ENCODE peak calls at places on chromosomes 5 and 9, in nine cellular contexts. T is MM.1S, O is GM23248, V is SK-N-SH, B is HCT116, Y is hepatocyte, A is PC-3, G is GM23338, D is neural progenitor cell. I is an unnamed sample.

GRCh38 chr5:28648108-28648507 is 1609.7 kb upstream of the CDH9 start:
- DNase-seq in A (peak; percentile 59), O (no peak), B (no peak), V (peak; percentile 1), Y (no peak), T (peak; percentile 27), G (peak; percentile 72), D (peak; percentile 24), I (no peak)

GRCh38 chr5:175842947-175843793 is 28.2 kb upstream of the CPLX2 start:
- DNase-seq in B (no peak), D (peak; percentile 65), A (peak; percentile 73), V (peak; percentile 76), O (peak; percentile 84), G (no peak), T (no peak), Y (peak; percentile 73), I (no peak)

GRCh38 chr5:59021837-59022514 is 439.1 kb downstream of the RAB3C start:
- DNase-seq in O (no peak), A (peak; percentile 68), V (no peak), B (no peak), G (no peak), Y (no peak), D (no peak), T (no peak), I (no peak)

GRCh38 chr9:112174223-112174964 is 703 bp downstream of the SUSD1 start:
- DNase-seq in A (peak; percentile 73), G (peak; percentile 45), D (peak; percentile 50), V (peak; percentile 92), T (peak; percentile 70), Y (peak; percentile 87), B (no peak), O (peak; percentile 79), I (no peak)

GRCh38 chr9:133869674-133870419 is 122.3 kb downstream of the VAV2 start:
- DNase-seq in Y (peak; percentile 52), B (no peak), V (peak; percentile 92), G (no peak), A (no peak), O (no peak), T (no peak), D (no peak), I (no peak)

GRCh38 chr9:16184964-16185646 is 632.3 kb downstream of the CCDC171 start:
- DNase-seq in B (no peak), O (peak; percentile 10), T (no peak), A (no peak), G (no peak), Y (no peak), D (no peak), V (no peak), I (no peak)

GRCh38 chr5:1808466-1808865 is 7.3 kb downstream of the NDUFS6 start:
- DNase-seq in Y (no peak), D (no peak), O (peak; percentile 19), B (no peak), V (no peak), T (no peak), G (no peak), A (no peak), I (no peak)

GRCh38 chr5:1187234-1187949 is 14.0 kb upstream of the SLC6A19 start:
- DNase-seq in D (no peak), B (no peak), Y (no peak), V (no peak), G (no peak), O (no peak), T (no peak), A (no peak), I (no peak)

GRCh38 chr9:22100626-22101025 is 91.5 kb upstream of the CDKN2B start:
- DNase-seq in O (no peak), A (no peak), D (peak; percentile 21), V (no peak), G (peak; percentile 60), T (no peak), Y (no peak), B (peak; percentile 32), I (peak; percentile 9)

GRCh38 chr5:122458278-122458872 is 146.3 kb downstream of the SNCAIP start:
- DNase-seq in D (peak; percentile 49), Y (peak; percentile 52), B (peak; percentile 21), G (peak; percentile 72), V (peak; percentile 25), A (peak; percentile 34), O (peak; percentile 49), T (peak; percentile 31), I (peak; percentile 25)

GRCh38 chr9:125141251-125141650 is 2.1 kb downstream of the SCAI start:
- DNase-seq in Y (no peak), T (no peak), D (no peak), G (no peak), O (peak; percentile 62), A (no peak), V (no peak), B (no peak), I (no peak)

GRCh38 chr5:154485092-154485491 is 7.1 kb upstream of the HAND1 start:
- DNase-seq in B (no peak), Y (no peak), A (no peak), O (no peak), T (no peak), D (peak; percentile 18), G (peak; percentile 58), V (no peak), I (no peak)

GRCh38 chr5:115930630-115931337 is 31.5 kb upstream of the LVRN start:
- DNase-seq in G (peak; percentile 54), V (no peak), A (no peak), B (no peak), O (no peak), T (no peak), Y (no peak), D (no peak), I (no peak)

GRCh38 chr9:17402309-17402708 is 176.6 kb upstream of the SH3GL2 start:
- DNase-seq in A (peak; percentile 30), Y (no peak), G (peak; percentile 77), O (peak; percentile 36), T (peak; percentile 7), B (no peak), D (peak; percentile 60), V (no peak), I (no peak)

GRCh38 chr5:322942-323879 is 1.7 kb downstream of the AHRR start:
- DNase-seq in G (peak; percentile 59), V (no peak), D (no peak), A (no peak), B (no peak), Y (no peak), O (peak; percentile 24), T (no peak), I (no peak)

GRCh38 chr5:84436866-84437265 is 52.2 kb upstream of the EDIL3 start:
- DNase-seq in O (peak; percentile 23), A (peak; percentile 5), Y (no peak), T (no peak), G (no peak), V (no peak), D (no peak), B (no peak), I (no peak)

GRCh38 chr5:103562453-103563157 is at the start of gene NUDT12:
- DNase-seq in T (peak; percentile 35), B (peak; percentile 69), O (peak; percentile 85), V (peak; percentile 89), A (peak; percentile 86), G (peak; percentile 85), Y (peak; percentile 83), D (peak; percentile 86), I (no peak)

GRCh38 chr5:136011427-136012001 is 17.3 kb upstream of the TGFBI start:
- DNase-seq in A (peak; percentile 89), Y (peak; percentile 45), G (no peak), O (peak; percentile 94), T (no peak), V (no peak), D (no peak), B (peak; percentile 16), I (no peak)
- TF ChIP-seq EZH2phosphoT487 in A (no peak), Y (no peak), G (no peak), O (no peak), T (no peak), V (no peak), D (no peak), B (no peak), I (no peak)

DNA sequence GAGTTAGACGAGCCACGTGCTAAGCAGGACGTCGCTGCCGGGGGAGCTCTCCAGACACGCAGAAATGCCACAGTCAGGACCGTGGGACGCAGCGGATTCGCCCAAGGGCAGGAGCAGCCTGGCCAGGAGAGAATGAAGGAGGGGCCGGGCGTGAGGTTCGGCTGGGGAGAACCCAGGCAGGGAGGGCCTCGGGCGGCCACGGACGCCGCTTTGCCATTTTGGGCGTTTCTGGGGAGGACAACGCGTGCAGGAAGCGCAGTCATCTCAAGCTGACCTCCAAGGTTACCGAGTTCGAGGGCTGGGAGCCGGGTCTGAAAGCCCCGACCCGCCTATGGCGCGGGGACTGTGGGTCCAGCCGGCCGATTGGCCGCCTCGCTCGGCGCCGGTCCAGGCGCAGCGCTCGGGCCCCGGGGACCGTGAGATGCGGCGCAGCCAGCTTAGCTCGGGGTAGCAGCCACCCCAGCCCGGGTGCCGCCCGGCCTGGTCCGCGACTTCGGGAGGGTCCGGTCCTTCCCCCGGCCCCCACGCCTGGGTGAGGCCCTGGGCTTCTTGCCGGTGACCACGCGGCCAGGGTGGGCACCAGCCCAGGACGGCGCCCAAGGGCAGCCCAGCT is 761 bp upstream of the MAN1B1 start:
- DNase-seq in G (peak; percentile 46), B (no peak), O (peak; percentile 74), A (peak; percentile 44), D (peak; percentile 53), V (peak; percentile 69), Y (peak; percentile 55), T (peak; percentile 23), I (peak; percentile 33)
- H3K27ac ChIP-seq in G (no peak overlapping the region), B (peak overlapping the region; percentile 98), O (peak overlapping the region; percentile 88), A (peak overlapping the region; percentile 94), D (no peak overlapping the region), V (peak overlapping the region; percentile 76), Y (peak overlapping the region; percentile 88), T (peak overlapping the region; percentile 79), I (peak overlapping the region; percentile 49)

DNA sequence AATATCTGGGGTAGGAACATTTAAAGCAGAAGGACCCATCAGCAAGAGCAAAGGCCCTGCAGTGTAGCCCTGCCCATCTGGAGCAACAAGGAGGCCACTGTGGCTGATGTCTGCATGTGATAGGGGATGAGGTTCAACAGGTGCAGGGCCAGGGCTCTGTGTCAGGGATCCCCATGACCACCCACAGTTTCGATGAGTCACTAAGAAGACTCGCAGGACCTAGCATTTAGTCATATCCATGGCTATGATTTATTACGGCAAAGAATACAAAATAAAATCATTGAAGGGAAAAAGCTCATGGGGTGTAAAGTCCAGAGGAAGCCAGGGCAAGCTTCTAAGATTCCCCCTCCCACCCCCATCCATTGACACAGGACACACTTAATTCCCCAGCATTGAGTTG is 188.6 kb downstream of the ADGRV1 start:
- DNase-seq in B (peak; percentile 6), A (peak; percentile 82), Y (no peak), V (no peak), T (no peak), O (no peak), G (no peak), D (no peak), I (no peak)
- TF ChIP-seq EZH2phosphoT487 in B (no peak), A (no peak), Y (no peak), V (no peak), T (no peak), O (no peak), G (no peak), D (no peak), I (no peak)

DNA sequence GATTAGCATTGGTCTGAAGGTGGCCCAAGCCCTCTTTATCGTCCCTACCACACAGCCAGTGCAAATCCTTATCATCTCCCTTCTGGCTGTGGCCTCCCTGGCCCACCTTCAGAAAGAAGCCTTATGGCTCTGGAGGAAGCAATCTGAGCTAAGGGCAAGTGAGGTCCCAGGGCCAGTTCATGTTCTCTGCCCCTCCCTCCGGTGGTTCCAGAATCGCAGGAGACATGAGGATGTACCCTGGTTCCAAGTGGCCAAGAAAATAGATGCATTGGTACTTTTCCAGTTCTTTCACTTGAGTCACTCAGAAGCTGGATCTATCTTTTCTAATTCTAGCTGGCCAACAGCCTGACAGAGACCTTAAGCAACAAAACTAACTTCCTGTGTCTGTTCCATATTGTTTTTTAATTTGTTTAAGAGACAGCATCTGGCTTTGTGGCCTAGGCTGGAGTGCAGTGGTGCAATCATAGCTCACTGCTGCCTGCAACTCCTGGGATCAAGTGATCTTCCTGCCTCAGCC is 60.7 kb downstream of the LHFPL2 start:
- DNase-seq in G (no peak), T (no peak), V (peak; percentile 27), A (no peak), O (peak; percentile 77), D (no peak), B (no peak), Y (no peak), I (no peak)
- H3K27ac ChIP-seq in G (no peak overlapping the region), T (no peak overlapping the region), V (peak overlapping the region; percentile 94), A (peak overlapping the region; percentile 90), O (peak overlapping the region; percentile 85), D (peak overlapping the region; percentile 31), B (no peak overlapping the region), Y (peak overlapping the region; percentile 61), I (no peak overlapping the region)

I was measured in OCI-LY7.